ENCODE peak calls at places on chromosome 2, in four cellular contexts. H is NCI-H1105; N is stimulated activated CD8-positive, alpha-beta memory T cell treated with anti-CD3 and anti-CD28 coated beads, Interleukin-4, amount 100 ng/mL, for 24 hours; C is HS-5. J is an unnamed sample.

GRCh38 chr2:58629720-58630119 is 388.6 kb upstream of the FANCL start:
- DNase-seq in C (no peak), N (no peak), H (no peak), J (no peak)

GRCh38 chr2:231052494-231053451 is 3.9 kb upstream of the PSMD1 start:
- DNase-seq in N (peak), H (peak), C (peak), J (peak)

GRCh38 chr2:54606393-54606973 is 117.0 kb upstream of the EML6 start:
- DNase-seq in H (no peak), C (no peak), N (no peak), J (no peak)

GRCh38 chr2:151843669-151844017 is 15.4 kb upstream of the ARL5A start:
- DNase-seq in H (no peak), C (no peak), N (no peak), J (no peak)

GRCh38 chr2:1975060-1975459 is 230.7 kb upstream of the PXDN start:
- DNase-seq in H (no peak), C (no peak), N (no peak), J (peak)

GRCh38 chr2:183124222-183124956 is at the start of gene NUP35:
- DNase-seq in H (peak), C (peak), N (peak), J (peak)

GRCh38 chr2:234954551-234954992 is 2.8 kb downstream of the SH3BP4 start:
- DNase-seq in C (no peak), N (no peak), H (no peak), J (peak)

GRCh38 chr2:219270055-219270372 is 9.2 kb upstream of the DNAJB2 start:
- DNase-seq in N (no peak), C (no peak), H (no peak), J (no peak)

GRCh38 chr2:231922945-231923344 is 3.3 kb downstream of the NPPC start:
- DNase-seq in H (no peak), N (no peak), C (no peak), J (no peak)

GRCh38 chr2:240060977-240061591 is 7.8 kb upstream of the OR6B3 start:
- DNase-seq in C (peak), H (peak), N (no peak), J (peak)

GRCh38 chr2:27889774-27890145 is 427 bp downstream of the RBKS start:
- DNase-seq in H (no peak), C (no peak), N (no peak), J (peak)

GRCh38 chr2:174171686-174172445 is 76.5 kb downstream of the OLA1 start:
- DNase-seq in C (no peak), N (no peak), H (no peak), J (no peak)

GRCh38 chr2:3097804-3098203 is 279.8 kb downstream of the EIPR1 start:
- DNase-seq in H (no peak), C (no peak), N (no peak), J (no peak)

GRCh38 chr2:207046642-207047213 is 107.4 kb downstream of the CPO start:
- DNase-seq in H (no peak), N (no peak), C (peak), J (no peak)

GRCh38 chr2:44330801-44331200 is 30.5 kb downstream of the PREPL start:
- DNase-seq in H (no peak), C (no peak), N (no peak), J (no peak)

GRCh38 chr2:176118606-176119370 is 2.2 kb downstream of the HOXD10 start:
- DNase-seq in C (no peak), H (peak), N (no peak), J (no peak)

GRCh38 chr2:62333961-62334360 is 138.0 kb downstream of the B3GNT2 start:
- DNase-seq in C (no peak), H (peak), N (no peak), J (no peak)

GRCh38 chr2:127463155-127463991 is 45.1 kb downstream of the PROC start:
- DNase-seq in C (no peak), N (no peak), H (no peak), J (no peak)

GRCh38 chr2:123061534-123061933 is 963.6 kb upstream of the CNTNAP5 start:
- DNase-seq in C (no peak), H (no peak), N (no peak), J (no peak)

GRCh38 chr2:1731963-1732768 is 12.1 kb downstream of the PXDN start:
- DNase-seq in H (no peak), N (no peak), C (no peak), J (no peak)

GRCh38 chr2:99682280-99683060 is 192.7 kb upstream of the REV1 start:
- DNase-seq in C (peak), N (no peak), H (no peak), J (peak)

GRCh38 chr2:71581015-71581414 is 127.7 kb downstream of the DYSF start:
- DNase-seq in N (no peak), H (no peak), C (no peak), J (no peak)

GRCh38 chr2:200253631-200254030 is 52.9 kb upstream of the SPATS2L start:
- DNase-seq in H (no peak), C (no peak), N (no peak), J (no peak)

GRCh38 chr2:70685771-70686171 is 82.2 kb downstream of the ADD2 start:
- DNase-seq in H (peak), C (no peak), N (no peak), J (no peak)

GRCh38 chr2:121185571-121186074 is 99.4 kb downstream of the TFCP2L1 start:
- DNase-seq in N (no peak), H (no peak), C (no peak), J (peak)

GRCh38 chr2:189763908-189764661 is 1.5 kb upstream of the OSGEPL1 start:
- DNase-seq in N (no peak), C (no peak), H (no peak), J (peak)

GRCh38 chr2:63827749-63828148 is 13.9 kb upstream of the UGP2 start:
- DNase-seq in N (no peak), H (no peak), C (peak), J (peak)